ENCODE peak calls at places on chromosomes 5 and 9, in ten cellular contexts. A is T-helper 9 cell, J is stomach, U is NCI-H1417, T is HuH-7.5, K is AG08396, P is breast epithelium, Y is Right ventricle myocardium superior, C is endothelial cell, B is nucleus accumbens. Q is an unnamed sample.

GRCh38 chr5:96300986-96301385 is 132.1 kb downstream of the PCSK1 start:
- DNase-seq in A (no peak), J (no peak), U (no peak), T (no peak), K (no peak), P (no peak), Y (no peak), C (no peak), B (no peak), Q (no peak)

GRCh38 chr5:176534640-176535039 is 2.6 kb downstream of the RNF44 start:
- DNase-seq in A (no peak), J (no peak), U (no peak), T (no peak), K (peak; percentile 12), P (no peak), Y (no peak), C (no peak), B (no peak), Q (peak; percentile 72)

GRCh38 chr5:39217365-39218281 is 1.7 kb downstream of the FYB1 start:
- DNase-seq in A (peak; percentile 62), J (peak; percentile 82), U (peak; percentile 22), T (peak; percentile 67), K (peak; percentile 81), P (no peak), Y (peak; percentile 76), C (peak; percentile 63), B (no peak), Q (peak; percentile 78)

GRCh38 chr5:34695275-34696032 is 39.3 kb downstream of the RAI14 start:
- DNase-seq in A (no peak), J (no peak), U (no peak), T (no peak), K (no peak), P (no peak), Y (no peak), C (no peak), B (no peak), Q (no peak)

GRCh38 chr9:137387034-137387890 is 35.7 kb downstream of the EXD3 start:
- DNase-seq in A (no peak), J (no peak), U (peak; percentile 28), T (no peak), K (no peak), P (no peak), Y (no peak), C (no peak), B (no peak), Q (peak; percentile 52)

GRCh38 chr5:14428302-14429081 is 153.1 kb upstream of the OTULINL start:
- DNase-seq in A (no peak), J (no peak), U (peak; percentile 83), T (no peak), K (no peak), P (no peak), Y (peak; percentile 44), C (no peak), B (no peak), Q (no peak)

GRCh38 chr5:1054018-1054798 is 45.6 kb downstream of the NKD2 start:
- DNase-seq in A (no peak), J (no peak), U (no peak), T (no peak), K (no peak), P (no peak), Y (peak; percentile 48), C (no peak), B (no peak), Q (peak; percentile 76)

GRCh38 chr9:129774791-129775149 is 21.9 kb upstream of the PTGES start:
- DNase-seq in A (no peak), J (no peak), U (no peak), T (no peak), K (no peak), P (no peak), Y (no peak), C (no peak), B (no peak), Q (no peak)

GRCh38 chr9:77495834-77496671 is 152.1 kb downstream of the GNA14 start:
- DNase-seq in A (no peak), J (no peak), U (no peak), T (no peak), K (peak; percentile 30), P (no peak), Y (no peak), C (no peak), B (no peak), Q (no peak)

GRCh38 chr9:109310486-109310901 is 10.4 kb downstream of the EPB41L4B start:
- DNase-seq in A (no peak), J (no peak), U (no peak), T (no peak), K (peak; percentile 56), P (no peak), Y (no peak), C (no peak), B (no peak), Q (no peak)

GRCh38 chr9:7212101-7212500 is 454.3 kb downstream of the KDM4C start:
- DNase-seq in A (no peak), J (no peak), U (no peak), T (no peak), K (no peak), P (no peak), Y (no peak), C (no peak), B (no peak), Q (no peak)

GRCh38 chr5:17004441-17005086 is 68.5 kb upstream of the MYO10 start:
- DNase-seq in A (no peak), J (no peak), U (no peak), T (no peak), K (no peak), P (no peak), Y (no peak), C (no peak), B (no peak), Q (no peak)

GRCh38 chr5:58057324-58057723 is 402.6 kb downstream of the PLK2 start:
- DNase-seq in A (no peak), J (no peak), U (no peak), T (no peak), K (no peak), P (no peak), Y (no peak), C (no peak), B (no peak), Q (no peak)

GRCh38 chr5:176133289-176133870 is 104.8 kb upstream of the SIMC1 start:
- DNase-seq in A (no peak), J (peak; percentile 40), U (no peak), T (no peak), K (no peak), P (no peak), Y (no peak), C (no peak), B (no peak), Q (peak; percentile 58)

GRCh38 chr5:55601209-55601618 is 66.5 kb upstream of the PLPP1 start:
- DNase-seq in A (no peak), J (peak; percentile 72), U (no peak), T (peak; percentile 58), K (peak; percentile 62), P (peak; percentile 67), Y (peak; percentile 89), C (no peak), B (peak; percentile 60), Q (peak; percentile 90)

GRCh38 chr9:91419222-91420191 is 4.1 kb downstream of the NFIL3 start:
- DNase-seq in A (no peak), J (peak; percentile 53), U (no peak), T (peak; percentile 78), K (peak; percentile 85), P (no peak), Y (no peak), C (no peak), B (no peak), Q (no peak)

GRCh38 chr9:105299190-105299854 is 54.9 kb downstream of the SLC44A1 start:
- DNase-seq in A (no peak), J (peak; percentile 41), U (no peak), T (no peak), K (peak; percentile 72), P (no peak), Y (no peak), C (no peak), B (no peak), Q (no peak)

GRCh38 chr9:95508968-95509850 is 7.6 kb downstream of the PTCH1 start:
- DNase-seq in A (peak; percentile 39), J (peak; percentile 81), U (peak; percentile 96), T (peak; percentile 82), K (peak; percentile 81), P (peak; percentile 67), Y (peak; percentile 91), C (peak; percentile 69), B (peak; percentile 58), Q (peak; percentile 95)

GRCh38 chr5:69213513-69214215 is 21.0 kb upstream of the CDK7 start:
- DNase-seq in A (no peak), J (no peak), U (no peak), T (no peak), K (peak; percentile 31), P (no peak), Y (no peak), C (no peak), B (no peak), Q (no peak)

Q was measured in kidney.